ENCODE peak calls at places on chromosomes 4 and X, in seven cellular contexts. One of them, this sample, is unnamed.

GRCh38 chrX:103730746-103731508 is 20.2 kb downstream of the TMEM31 start:
- DNase-seq in prostate gland: no peak
- DNase-seq in tibial nerve: peak
- DNase-seq in heart right ventricle: no peak
- DNase-seq in A549: no peak
- DNase-seq in naive thymus-derived CD4-positive, alpha-beta T cell: no peak
- DNase-seq in CD4-positive, alpha-beta memory T cell: no peak
- DNase-seq in this sample: no peak

GRCh38 chr4:2948895-2949781 is 14.1 kb downstream of the NOP14 start:
- DNase-seq in heart right ventricle: no peak
- DNase-seq in CD4-positive, alpha-beta memory T cell: no peak
- DNase-seq in prostate gland: no peak
- DNase-seq in naive thymus-derived CD4-positive, alpha-beta T cell: no peak
- DNase-seq in tibial nerve: no peak
- DNase-seq in A549: no peak
- DNase-seq in this sample: no peak

GRCh38 chr4:153275380-153276276 is 68.9 kb upstream of the MND1 start:
- DNase-seq in A549: no peak
- DNase-seq in heart right ventricle: no peak
- DNase-seq in naive thymus-derived CD4-positive, alpha-beta T cell: no peak
- DNase-seq in prostate gland: no peak
- DNase-seq in tibial nerve: no peak
- DNase-seq in CD4-positive, alpha-beta memory T cell: no peak
- DNase-seq in this sample: no peak

GRCh38 chrX:39174761-39175417 is 373.6 kb downstream of the MID1IP1 start:
- DNase-seq in naive thymus-derived CD4-positive, alpha-beta T cell: peak
- DNase-seq in CD4-positive, alpha-beta memory T cell: peak
- DNase-seq in A549: no peak
- DNase-seq in heart right ventricle: no peak
- DNase-seq in prostate gland: peak
- DNase-seq in tibial nerve: no peak
- DNase-seq in this sample: no peak

GRCh38 chr4:144451771-144452170 is 194.2 kb upstream of the HHIP start:
- DNase-seq in heart right ventricle: no peak
- DNase-seq in tibial nerve: no peak
- DNase-seq in CD4-positive, alpha-beta memory T cell: no peak
- DNase-seq in naive thymus-derived CD4-positive, alpha-beta T cell: no peak
- DNase-seq in prostate gland: no peak
- DNase-seq in A549: no peak
- DNase-seq in this sample: no peak

GRCh38 chr4:82372502-82372873 is 1.3 kb downstream of the HNRNPD start:
- DNase-seq in naive thymus-derived CD4-positive, alpha-beta T cell: peak
- DNase-seq in prostate gland: peak
- DNase-seq in heart right ventricle: no peak
- DNase-seq in tibial nerve: peak
- DNase-seq in A549: no peak
- DNase-seq in CD4-positive, alpha-beta memory T cell: peak
- DNase-seq in this sample: peak

GRCh38 chr4:54402880-54403503 is 173.9 kb downstream of the PDGFRA start:
- DNase-seq in naive thymus-derived CD4-positive, alpha-beta T cell: no peak
- DNase-seq in CD4-positive, alpha-beta memory T cell: no peak
- DNase-seq in A549: no peak
- DNase-seq in tibial nerve: no peak
- DNase-seq in prostate gland: no peak
- DNase-seq in heart right ventricle: no peak
- DNase-seq in this sample: no peak

GRCh38 chr4:40206421-40206820 is 9.6 kb downstream of the RHOH start:
- DNase-seq in CD4-positive, alpha-beta memory T cell: no peak
- DNase-seq in prostate gland: no peak
- DNase-seq in A549: no peak
- DNase-seq in heart right ventricle: no peak
- DNase-seq in tibial nerve: no peak
- DNase-seq in naive thymus-derived CD4-positive, alpha-beta T cell: no peak
- DNase-seq in this sample: no peak

GRCh38 chr4:134313591-134313990 is 112.0 kb upstream of the PABPC4L start:
- DNase-seq in prostate gland: no peak
- DNase-seq in CD4-positive, alpha-beta memory T cell: no peak
- DNase-seq in A549: no peak
- DNase-seq in naive thymus-derived CD4-positive, alpha-beta T cell: no peak
- DNase-seq in heart right ventricle: no peak
- DNase-seq in tibial nerve: no peak
- DNase-seq in this sample: no peak

GRCh38 chrX:20514358-20514757 is 247.6 kb upstream of the RPS6KA3 start:
- DNase-seq in heart right ventricle: no peak
- DNase-seq in prostate gland: no peak
- DNase-seq in tibial nerve: no peak
- DNase-seq in naive thymus-derived CD4-positive, alpha-beta T cell: peak
- DNase-seq in A549: peak
- DNase-seq in CD4-positive, alpha-beta memory T cell: no peak
- DNase-seq in this sample: no peak

GRCh38 chrX:43096830-43097229 is 318.9 kb upstream of the PPP1R2C start:
- DNase-seq in naive thymus-derived CD4-positive, alpha-beta T cell: no peak
- DNase-seq in CD4-positive, alpha-beta memory T cell: no peak
- DNase-seq in prostate gland: no peak
- DNase-seq in tibial nerve: no peak
- DNase-seq in heart right ventricle: no peak
- DNase-seq in A549: no peak
- DNase-seq in this sample: no peak

GRCh38 chr4:186726440-186727148 is 2.9 kb upstream of the FAT1 start:
- DNase-seq in naive thymus-derived CD4-positive, alpha-beta T cell: peak
- DNase-seq in CD4-positive, alpha-beta memory T cell: no peak
- DNase-seq in tibial nerve: peak
- DNase-seq in A549: peak
- DNase-seq in prostate gland: peak
- DNase-seq in heart right ventricle: peak
- DNase-seq in this sample: peak

GRCh38 chr4:8261851-8262535 is 7.6 kb upstream of the HTRA3 start:
- DNase-seq in CD4-positive, alpha-beta memory T cell: no peak
- DNase-seq in tibial nerve: no peak
- DNase-seq in heart right ventricle: no peak
- DNase-seq in prostate gland: no peak
- DNase-seq in naive thymus-derived CD4-positive, alpha-beta T cell: no peak
- DNase-seq in A549: no peak
- DNase-seq in this sample: no peak

GRCh38 chrX:139207655-139208054 is 322.9 kb upstream of the F9 start:
- DNase-seq in heart right ventricle: no peak
- DNase-seq in prostate gland: no peak
- DNase-seq in naive thymus-derived CD4-positive, alpha-beta T cell: no peak
- DNase-seq in tibial nerve: no peak
- DNase-seq in A549: no peak
- DNase-seq in CD4-positive, alpha-beta memory T cell: no peak
- DNase-seq in this sample: no peak

GRCh38 chrX:44770111-44770510 is 73.7 kb upstream of the DUSP21 start:
- DNase-seq in naive thymus-derived CD4-positive, alpha-beta T cell: no peak
- DNase-seq in A549: no peak
- DNase-seq in prostate gland: no peak
- DNase-seq in CD4-positive, alpha-beta memory T cell: no peak
- DNase-seq in heart right ventricle: no peak
- DNase-seq in tibial nerve: no peak
- DNase-seq in this sample: no peak

GRCh38 chr4:47913858-47914218 is 545 bp downstream of the NFXL1 start:
- DNase-seq in naive thymus-derived CD4-positive, alpha-beta T cell: peak
- DNase-seq in A549: peak
- DNase-seq in prostate gland: peak
- DNase-seq in CD4-positive, alpha-beta memory T cell: peak
- DNase-seq in tibial nerve: no peak
- DNase-seq in heart right ventricle: peak
- DNase-seq in this sample: peak

GRCh38 chrX:152821145-152821765 is 9.3 kb downstream of the CETN2 start:
- DNase-seq in prostate gland: no peak
- DNase-seq in naive thymus-derived CD4-positive, alpha-beta T cell: peak
- DNase-seq in tibial nerve: no peak
- DNase-seq in CD4-positive, alpha-beta memory T cell: no peak
- DNase-seq in A549: peak
- DNase-seq in heart right ventricle: no peak
- DNase-seq in this sample: no peak

GRCh38 chrX:119236599-119237525 is 777 bp downstream of the PGRMC1 start:
- DNase-seq in naive thymus-derived CD4-positive, alpha-beta T cell: peak
- DNase-seq in CD4-positive, alpha-beta memory T cell: peak
- DNase-seq in tibial nerve: peak
- DNase-seq in A549: no peak
- DNase-seq in heart right ventricle: peak
- DNase-seq in prostate gland: peak
- DNase-seq in this sample: peak

GRCh38 chrX:134990475-134991473 is at the start of gene SMIM10:
- DNase-seq in prostate gland: peak
- DNase-seq in A549: no peak
- DNase-seq in heart right ventricle: peak
- DNase-seq in naive thymus-derived CD4-positive, alpha-beta T cell: peak
- DNase-seq in CD4-positive, alpha-beta memory T cell: no peak
- DNase-seq in tibial nerve: peak
- DNase-seq in this sample: peak

GRCh38 chr4:30396772-30397475 is 323.2 kb upstream of the PCDH7 start:
- DNase-seq in prostate gland: no peak
- DNase-seq in naive thymus-derived CD4-positive, alpha-beta T cell: no peak
- DNase-seq in heart right ventricle: no peak
- DNase-seq in tibial nerve: no peak
- DNase-seq in CD4-positive, alpha-beta memory T cell: no peak
- DNase-seq in A549: no peak
- DNase-seq in this sample: no peak

GRCh38 chr4:71259911-71260331 is 78.9 kb upstream of the SLC4A4 start:
- DNase-seq in heart right ventricle: no peak
- DNase-seq in prostate gland: peak
- DNase-seq in A549: no peak
- DNase-seq in naive thymus-derived CD4-positive, alpha-beta T cell: no peak
- DNase-seq in CD4-positive, alpha-beta memory T cell: no peak
- DNase-seq in tibial nerve: peak
- DNase-seq in this sample: no peak

GRCh38 chrX:119237526-119238035 is 1.5 kb downstream of the PGRMC1 start:
- DNase-seq in A549: no peak
- DNase-seq in tibial nerve: no peak
- DNase-seq in naive thymus-derived CD4-positive, alpha-beta T cell: no peak
- DNase-seq in prostate gland: no peak
- DNase-seq in heart right ventricle: no peak
- DNase-seq in CD4-positive, alpha-beta memory T cell: no peak
- DNase-seq in this sample: no peak

GRCh38 chrX:15686818-15687685 is 22.4 kb upstream of the CLTRN start:
- DNase-seq in CD4-positive, alpha-beta memory T cell: peak
- DNase-seq in naive thymus-derived CD4-positive, alpha-beta T cell: peak
- DNase-seq in A549: peak
- DNase-seq in prostate gland: peak
- DNase-seq in heart right ventricle: no peak
- DNase-seq in tibial nerve: peak
- DNase-seq in this sample: no peak

GRCh38 chrX:2801223-2801622 is 27.5 kb upstream of the GYG2 start:
- DNase-seq in heart right ventricle: no peak
- DNase-seq in tibial nerve: no peak
- DNase-seq in CD4-positive, alpha-beta memory T cell: no peak
- DNase-seq in A549: no peak
- DNase-seq in prostate gland: no peak
- DNase-seq in naive thymus-derived CD4-positive, alpha-beta T cell: no peak
- DNase-seq in this sample: no peak
- H3K4me3 ChIP-seq in heart right ventricle: no peak
- H3K4me3 ChIP-seq in tibial nerve: no peak
- H3K4me3 ChIP-seq in CD4-positive, alpha-beta memory T cell: no peak
- H3K4me3 ChIP-seq in A549: no peak
- H3K4me3 ChIP-seq in prostate gland: no peak
- H3K4me3 ChIP-seq in naive thymus-derived CD4-positive, alpha-beta T cell: no peak
- H3K4me3 ChIP-seq in this sample: no peak

GRCh38 chrX:140360284-140360683 is 144.6 kb downstream of the SOX3 start:
- DNase-seq in naive thymus-derived CD4-positive, alpha-beta T cell: no peak
- DNase-seq in heart right ventricle: no peak
- DNase-seq in CD4-positive, alpha-beta memory T cell: no peak
- DNase-seq in A549: no peak
- DNase-seq in tibial nerve: no peak
- DNase-seq in prostate gland: no peak
- DNase-seq in this sample: no peak
- H3K27ac ChIP-seq in naive thymus-derived CD4-positive, alpha-beta T cell: no peak
- H3K27ac ChIP-seq in heart right ventricle: no peak
- H3K27ac ChIP-seq in CD4-positive, alpha-beta memory T cell: no peak
- H3K27ac ChIP-seq in A549: no peak
- H3K27ac ChIP-seq in tibial nerve: no peak
- H3K27ac ChIP-seq in prostate gland: no peak
- H3K27ac ChIP-seq in this sample: no peak

GRCh38 chrX:2829066-2829430 is 318 bp downstream of the GYG2 start:
- DNase-seq in prostate gland: no peak
- DNase-seq in CD4-positive, alpha-beta memory T cell: no peak
- DNase-seq in A549: no peak
- DNase-seq in heart right ventricle: no peak
- DNase-seq in tibial nerve: no peak
- DNase-seq in naive thymus-derived CD4-positive, alpha-beta T cell: no peak
- DNase-seq in this sample: no peak
- H3K4me3 ChIP-seq in prostate gland: peak
- H3K4me3 ChIP-seq in CD4-positive, alpha-beta memory T cell: no peak
- H3K4me3 ChIP-seq in A549: peak
- H3K4me3 ChIP-seq in heart right ventricle: peak
- H3K4me3 ChIP-seq in tibial nerve: no peak
- H3K4me3 ChIP-seq in naive thymus-derived CD4-positive, alpha-beta T cell: no peak
- H3K4me3 ChIP-seq in this sample: no peak

GRCh38 chr4:101101072-101101471 is 246.3 kb downstream of the PPP3CA start:
- DNase-seq in naive thymus-derived CD4-positive, alpha-beta T cell: no peak
- DNase-seq in CD4-positive, alpha-beta memory T cell: no peak
- DNase-seq in prostate gland: no peak
- DNase-seq in tibial nerve: no peak
- DNase-seq in A549: no peak
- DNase-seq in heart right ventricle: no peak
- DNase-seq in this sample: no peak

GRCh38 chr4:101104264-101105052 is 242.9 kb downstream of the PPP3CA start:
- DNase-seq in naive thymus-derived CD4-positive, alpha-beta T cell: no peak
- DNase-seq in heart right ventricle: no peak
- DNase-seq in CD4-positive, alpha-beta memory T cell: no peak
- DNase-seq in prostate gland: no peak
- DNase-seq in tibial nerve: no peak
- DNase-seq in A549: no peak
- DNase-seq in this sample: no peak

GRCh38 chr4:101099001-101099400 is 248.3 kb downstream of the PPP3CA start:
- DNase-seq in tibial nerve: no peak
- DNase-seq in A549: no peak
- DNase-seq in heart right ventricle: no peak
- DNase-seq in naive thymus-derived CD4-positive, alpha-beta T cell: no peak
- DNase-seq in CD4-positive, alpha-beta memory T cell: no peak
- DNase-seq in prostate gland: no peak
- DNase-seq in this sample: no peak

GRCh38 chr4:101103381-101104142 is 243.8 kb downstream of the PPP3CA start:
- DNase-seq in prostate gland: no peak
- DNase-seq in naive thymus-derived CD4-positive, alpha-beta T cell: no peak
- DNase-seq in tibial nerve: no peak
- DNase-seq in A549: no peak
- DNase-seq in CD4-positive, alpha-beta memory T cell: no peak
- DNase-seq in heart right ventricle: no peak
- DNase-seq in this sample: no peak

DNA sequence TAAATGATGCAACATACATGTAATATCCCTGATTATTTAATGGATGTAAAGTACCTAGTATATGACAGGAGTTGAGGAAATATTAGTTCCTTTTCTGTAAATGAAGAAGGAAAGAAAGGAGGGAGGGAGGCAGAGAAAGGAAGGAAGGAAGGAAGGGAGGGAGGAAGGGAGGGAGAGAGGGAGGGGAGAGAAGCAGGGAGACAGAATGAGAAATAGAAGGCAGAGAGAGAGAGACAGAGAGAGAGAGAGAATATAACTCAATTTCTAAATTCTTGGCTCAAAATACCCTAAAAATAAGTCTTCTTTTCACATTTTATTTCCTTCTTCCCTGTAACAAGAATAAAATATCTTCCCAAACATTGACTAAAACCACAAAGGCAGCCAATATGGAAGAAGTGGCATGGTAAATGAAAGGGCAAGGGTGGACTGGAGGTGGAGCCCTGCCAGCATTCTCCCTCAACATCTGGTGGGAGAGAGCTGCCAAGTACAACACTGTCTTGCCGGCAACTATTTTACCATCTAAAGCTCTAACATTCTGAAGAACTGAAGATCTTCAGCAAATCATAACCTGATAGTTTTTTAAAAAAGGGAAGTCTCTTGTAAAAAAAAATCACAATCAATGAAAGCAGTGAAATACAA is 245.1 kb downstream of the PPP3CA start:
- DNase-seq in naive thymus-derived CD4-positive, alpha-beta T cell: no peak
- DNase-seq in A549: no peak
- DNase-seq in heart right ventricle: peak
- DNase-seq in tibial nerve: peak
- DNase-seq in CD4-positive, alpha-beta memory T cell: no peak
- DNase-seq in prostate gland: no peak
- DNase-seq in this sample: peak
- H3K27ac ChIP-seq in naive thymus-derived CD4-positive, alpha-beta T cell: no peak
- H3K27ac ChIP-seq in A549: no peak
- H3K27ac ChIP-seq in heart right ventricle: no peak
- H3K27ac ChIP-seq in tibial nerve: no peak
- H3K27ac ChIP-seq in CD4-positive, alpha-beta memory T cell: no peak
- H3K27ac ChIP-seq in prostate gland: no peak
- H3K27ac ChIP-seq in this sample: no peak

This sample was measured in psoas muscle.